ENCODE peak calls at places on chromosomes 6 and 20, in five cellular contexts. I is HCT116, Y is cardiac muscle cell, J is cardiac fibroblast, Q is heart left ventricle. F is an unnamed sample.

GRCh38 chr20:19376451-19376971 is 164.1 kb downstream of the SLC24A3 start:
- DNase-seq in Q (no peak), J (no peak), Y (no peak), I (no peak), F (no peak)

GRCh38 chr6:12776291-12776690 is 59.7 kb downstream of the PHACTR1 start:
- DNase-seq in Q (no peak), I (no peak), J (no peak), Y (no peak), F (no peak)

GRCh38 chr6:108771421-108771820 is 76.8 kb upstream of the ARMC2 start:
- DNase-seq in Y (no peak), J (no peak), Q (no peak), I (no peak), F (no peak)

GRCh38 chr20:43728686-43729255 is 2.0 kb upstream of the GTSF1L start:
- DNase-seq in J (no peak), Y (no peak), I (no peak), Q (no peak), F (no peak)

GRCh38 chr20:49581482-49581881 is 13.5 kb upstream of the PTGIS start:
- DNase-seq in Y (no peak), I (no peak), Q (no peak), J (no peak), F (no peak)

GRCh38 chr20:47204008-47204745 is 152.3 kb downstream of the ZMYND8 start:
- DNase-seq in Q (no peak), J (no peak), Y (peak; percentile 31), I (peak; percentile 92), F (peak; percentile 25)

GRCh38 chr20:44481719-44482416 is 6.2 kb downstream of the TTPAL start:
- DNase-seq in Y (no peak), J (no peak), Q (no peak), I (no peak), F (no peak)

GRCh38 chr20:8428988-8429387 is 296.9 kb downstream of the PLCB1 start:
- DNase-seq in J (no peak), Q (no peak), Y (no peak), I (no peak), F (no peak)

GRCh38 chr6:70221025-70221714 is 81.7 kb downstream of the COL9A1 start:
- DNase-seq in Y (peak; percentile 46), J (peak; percentile 44), Q (no peak), I (no peak), F (peak; percentile 42)

GRCh38 chr6:8499540-8499939 is 64.2 kb upstream of the SLC35B3 start:
- DNase-seq in I (peak; percentile 13), Y (peak; percentile 1), J (peak; percentile 0), Q (no peak), F (no peak)

GRCh38 chr6:142457638-142458406 is 156.0 kb downstream of the ADGRG6 start:
- DNase-seq in I (no peak), Q (no peak), J (no peak), Y (no peak), F (no peak)

GRCh38 chr6:137494967-137495595 is 887 bp upstream of the OLIG3 start:
- DNase-seq in I (no peak), Y (no peak), J (no peak), Q (no peak), F (peak; percentile 22)

GRCh38 chr6:298233-299049 is 6.2 kb downstream of the DUSP22 start:
- DNase-seq in Y (no peak), Q (no peak), I (no peak), J (no peak), F (no peak)

GRCh38 chr6:166619912-166620311 is 7.1 kb downstream of the RPS6KA2 start:
- DNase-seq in I (no peak), Y (peak; percentile 98), J (peak; percentile 98), Q (no peak), F (peak; percentile 98)

GRCh38 chr6:2596222-2596621 is 154.5 kb downstream of the MYLK4 start:
- DNase-seq in I (no peak), Y (no peak), J (no peak), Q (no peak), F (no peak)
- TF ChIP-seq CTCF in I (peak; percentile 55), Y (peak; percentile 18), J (no peak), Q (no peak), F (peak; percentile 13)

GRCh38 chr6:43310624-43311023 is 2.0 kb upstream of the CRIP3 start:
- DNase-seq in I (no peak), J (no peak), Q (no peak), Y (no peak), F (no peak)

GRCh38 chr6:43308101-43308989 is at the start of gene CRIP3:
- DNase-seq in J (peak; percentile 65), Q (peak; percentile 56), I (no peak), Y (peak; percentile 67), F (no peak)

GRCh38 chr6:43308990-43309477 is 408 bp upstream of the CRIP3 start:
- DNase-seq in I (no peak), Y (no peak), Q (no peak), J (no peak), F (no peak)

GRCh38 chr6:43311681-43312080 is 3.1 kb upstream of the CRIP3 start:
- DNase-seq in Q (no peak), J (no peak), Y (no peak), I (no peak), F (no peak)

DNA sequence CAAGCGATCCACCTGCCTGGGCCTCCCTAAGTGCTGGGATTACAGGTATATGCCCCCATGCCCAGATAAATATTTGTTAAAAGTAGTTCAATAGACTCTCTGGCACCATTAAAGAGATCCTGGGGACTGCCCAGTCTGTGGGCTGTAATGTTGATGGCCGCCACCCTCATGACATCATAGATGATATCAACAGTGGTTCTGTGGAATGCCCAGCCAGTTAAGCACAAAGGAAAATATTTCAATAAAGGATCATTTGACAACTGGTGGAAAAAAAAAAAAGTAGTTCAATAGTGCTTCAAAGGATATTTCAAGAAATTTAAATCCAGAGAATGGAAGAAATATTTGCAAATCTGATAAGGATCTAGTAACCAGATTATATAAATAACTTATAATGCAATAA is 1.5 kb upstream of the CRIP3 start:
- DNase-seq in Y (no peak), I (no peak), Q (no peak), J (no peak), F (no peak)
- H3K4me3 ChIP-seq in Y (no peak overlapping the region), I (no peak overlapping the region), Q (no peak overlapping the region), J (no peak overlapping the region), F (no peak overlapping the region)

DNA sequence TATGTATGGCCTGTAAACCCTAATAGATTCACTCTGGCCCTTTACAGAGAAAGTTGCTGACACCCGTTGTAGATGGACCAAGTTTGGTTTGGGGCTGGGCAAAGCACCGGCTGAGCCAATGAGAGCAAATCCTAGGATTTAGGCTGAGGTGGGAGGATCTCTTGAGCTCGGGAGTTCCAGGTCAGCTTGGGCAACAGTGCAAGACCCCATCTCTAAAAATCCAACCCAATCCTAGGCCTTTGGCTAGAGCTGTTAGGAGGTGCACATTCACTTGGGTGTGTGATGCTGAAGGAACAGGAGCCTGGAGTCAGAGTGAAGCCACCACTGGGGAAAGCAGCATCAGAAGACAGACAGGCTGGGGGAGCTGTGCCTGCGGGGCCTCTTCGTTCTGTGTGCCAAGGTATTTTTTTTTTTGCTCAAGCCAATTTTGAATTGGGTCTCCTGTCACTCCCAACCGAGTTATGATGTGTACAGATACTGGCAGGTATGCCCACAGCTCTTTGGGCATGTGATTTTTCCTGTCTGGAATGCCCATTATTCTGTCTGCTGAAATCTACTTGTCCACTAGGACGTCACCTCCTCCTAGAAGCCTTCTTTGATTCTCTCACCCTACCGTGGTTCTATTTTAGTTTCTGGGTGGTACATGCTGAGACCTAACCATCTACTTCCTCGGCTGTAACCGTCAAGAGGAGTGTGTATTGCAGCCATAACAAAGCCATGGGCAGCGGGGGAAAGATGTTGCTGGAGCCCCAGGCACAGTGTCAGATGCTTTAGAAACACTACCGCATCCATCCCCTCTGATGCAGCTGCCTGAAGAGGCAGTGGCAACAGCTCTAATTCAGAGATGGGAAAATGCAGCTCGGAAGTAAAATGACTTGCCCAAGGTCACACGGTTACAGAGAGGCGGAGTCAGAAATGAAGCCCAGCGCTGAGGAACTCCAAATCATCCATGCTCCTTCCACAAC is 54.0 kb downstream of the TTI1 start:
- DNase-seq in J (no peak), I (no peak), Y (no peak), Q (no peak), F (no peak)
- TF ChIP-seq CTCF in J (no peak), I (no peak), Y (no peak), Q (no peak), F (no peak)

GRCh38 chr6:106085984-106086832 is at the start of gene PRDM1:
- DNase-seq in Q (peak; percentile 77), I (peak; percentile 81), J (peak; percentile 37), Y (peak; percentile 45), F (peak; percentile 62)

GRCh38 chr6:106085687-106085983 is 501 bp upstream of the PRDM1 start:
- DNase-seq in J (no peak), Y (no peak), I (no peak), Q (no peak), F (peak; percentile 12)

GRCh38 chr6:106087548-106088325 is 1.6 kb downstream of the PRDM1 start:
- DNase-seq in J (peak; percentile 66), I (no peak), Y (peak; percentile 62), Q (peak; percentile 59), F (peak; percentile 84)

GRCh38 chr6:106092279-106092678 is 6.1 kb downstream of the PRDM1 start:
- DNase-seq in J (no peak), Y (no peak), I (no peak), Q (no peak), F (no peak)

GRCh38 chr6:106089981-106090380 is 3.8 kb downstream of the PRDM1 start:
- DNase-seq in Y (peak; percentile 42), I (no peak), J (peak; percentile 43), Q (no peak), F (peak; percentile 58)
- H3K4me3 ChIP-seq in Y (no peak overlapping the region), I (no peak overlapping the region), J (no peak overlapping the region), Q (peak overlapping the region; percentile 23), F (peak overlapping the region; percentile 67)

DNA sequence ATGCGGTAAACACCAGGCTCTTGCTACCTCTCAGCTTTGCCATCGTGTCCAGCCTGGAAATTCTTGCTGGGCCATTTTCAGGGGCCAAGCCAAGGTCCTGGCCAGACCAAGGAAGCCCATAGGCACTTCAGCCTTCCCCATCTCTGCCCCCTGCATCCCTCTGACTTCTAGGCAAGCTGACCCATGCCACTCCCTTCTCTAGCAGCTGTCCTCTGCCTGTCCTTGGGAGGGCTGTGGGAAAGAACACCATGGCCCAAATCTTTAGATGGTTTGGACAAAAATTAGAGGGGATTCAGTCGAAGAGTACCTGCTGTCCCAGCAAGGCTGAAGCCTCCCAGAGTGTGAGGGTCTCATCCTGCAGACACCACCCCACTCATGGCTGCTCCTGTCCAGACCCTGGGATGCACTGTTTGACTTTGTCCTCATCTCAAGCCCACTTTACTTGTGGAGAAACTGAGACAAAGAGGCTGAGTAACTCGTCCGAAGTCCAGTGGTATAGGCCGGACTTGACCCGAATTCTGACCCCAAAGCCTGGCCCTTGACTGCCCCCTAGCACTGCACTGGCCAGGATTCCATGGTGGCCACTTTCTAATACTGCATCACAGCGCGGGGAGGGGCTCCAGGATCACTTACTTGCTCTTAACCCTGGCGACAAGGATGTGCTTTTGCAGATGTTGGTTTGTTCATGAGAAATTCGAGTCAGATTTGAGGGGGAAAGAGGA is 22.4 kb upstream of the STX16 start:
- DNase-seq in Q (no peak), J (no peak), Y (no peak), I (no peak), F (no peak)
- TF ChIP-seq CTCF in Q (no peak), J (no peak), Y (no peak), I (no peak), F (no peak)

F was measured in astrocyte of the spinal cord.